ENCODE peak calls at places on chromosomes 13 and 19, in four cellular contexts. M is H1, R is adrenal gland, Z is aorta. Y is an unnamed sample.

GRCh38 chr13:95677564-95678386 is 836 bp downstream of the DNAJC3 start:
- DNase-seq in R (no peak), M (no peak), Z (no peak), Y (no peak)

GRCh38 chr19:18763674-18764590 is 27.2 kb downstream of the COMP start:
- DNase-seq in M (no peak), R (peak; percentile 93), Z (no peak), Y (no peak)

GRCh38 chr19:35107541-35107939 is 8.1 kb upstream of the FXYD3 start:
- DNase-seq in M (no peak), Z (no peak), R (no peak), Y (no peak)

GRCh38 chr13:25688524-25688923 is 316.8 kb downstream of the ATP8A2 start:
- DNase-seq in Z (no peak), M (no peak), R (no peak), Y (no peak)

GRCh38 chr19:14566712-14567077 is 5.2 kb downstream of the NDUFB7 start:
- DNase-seq in Z (no peak), M (no peak), R (no peak), Y (no peak)

GRCh38 chr13:42056146-42056545 is 7.7 kb downstream of the DGKH start:
- DNase-seq in R (no peak), M (no peak), Z (no peak), Y (no peak)

GRCh38 chr19:927044-927706 is 1.3 kb downstream of the ARID3A start:
- DNase-seq in R (peak; percentile 70), Z (peak; percentile 82), M (no peak), Y (no peak)

GRCh38 chr13:33639640-33640080 is 178.3 kb upstream of the RFC3 start:
- DNase-seq in M (no peak), R (no peak), Z (no peak), Y (no peak)

GRCh38 chr19:30428856-30429255 is 56.7 kb downstream of the ZNF536 start:
- DNase-seq in R (no peak), Z (no peak), M (peak; percentile 20), Y (no peak)

GRCh38 chr13:39886336-39886735 is 230.9 kb downstream of the COG6 start:
- DNase-seq in Z (no peak), M (no peak), R (no peak), Y (no peak)

GRCh38 chr19:29379257-29379986 is 146.4 kb upstream of the VSTM2B start:
- DNase-seq in R (no peak), Z (no peak), M (peak; percentile 26), Y (no peak)

GRCh38 chr13:48165063-48165462 is 67.9 kb upstream of the ITM2B start:
- DNase-seq in Z (no peak), R (no peak), M (no peak), Y (no peak)

GRCh38 chr19:55066107-55066709 is 3.3 kb upstream of the RDH13 start:
- DNase-seq in Z (no peak), M (no peak), R (no peak), Y (no peak)

GRCh38 chr19:7196721-7197168 is 97.5 kb downstream of the INSR start:
- DNase-seq in R (peak; percentile 81), M (no peak), Z (no peak), Y (no peak)

GRCh38 chr19:39671739-39672363 is 16.1 kb downstream of the LGALS16 start:
- DNase-seq in M (peak; percentile 50), Z (no peak), R (peak; percentile 22), Y (peak; percentile 55)

GRCh38 chr13:108944760-108945159 is 315.3 kb downstream of the MYO16 start:
- DNase-seq in R (no peak), Z (no peak), M (no peak), Y (no peak)

GRCh38 chr19:46927893-46928292 is 67.1 kb downstream of the ARHGAP35 start:
- DNase-seq in R (no peak), M (no peak), Z (no peak), Y (no peak)

GRCh38 chr19:46925548-46925950 is 64.8 kb downstream of the ARHGAP35 start:
- DNase-seq in R (no peak), M (no peak), Z (no peak), Y (no peak)

GRCh38 chr19:46928951-46929350 is 68.2 kb downstream of the ARHGAP35 start:
- DNase-seq in R (no peak), M (no peak), Z (no peak), Y (no peak)

GRCh38 chr19:46926201-46927071 is 65.6 kb downstream of the ARHGAP35 start:
- DNase-seq in Z (no peak), M (no peak), R (no peak), Y (no peak)

GRCh38 chr19:46927106-46927505 is 66.3 kb downstream of the ARHGAP35 start:
- DNase-seq in Z (no peak), R (no peak), M (no peak), Y (no peak)
- H3K27ac ChIP-seq in Z (peak overlapping the region; percentile 10), R (no peak overlapping the region), M (no peak overlapping the region), Y (no peak overlapping the region)

GRCh38 chr19:47448360-47448727 is 23.3 kb downstream of the SLC8A2 start:
- DNase-seq in M (no peak), R (no peak), Z (no peak), Y (no peak)

GRCh38 chr19:47445527-47445926 is 26.2 kb downstream of the SLC8A2 start:
- DNase-seq in M (no peak), R (no peak), Z (no peak), Y (no peak)

GRCh38 chr19:47446534-47447469 is 24.9 kb downstream of the SLC8A2 start:
- DNase-seq in R (peak; percentile 29), Z (no peak), M (peak; percentile 93), Y (no peak)

GRCh38 chr19:47445937-47446402 is 25.7 kb downstream of the SLC8A2 start:
- DNase-seq in M (peak; percentile 65), R (peak; percentile 47), Z (peak; percentile 65), Y (no peak)

GRCh38 chr19:47447470-47448359 is 24.0 kb downstream of the SLC8A2 start:
- DNase-seq in M (peak; percentile 100), R (peak; percentile 58), Z (no peak), Y (no peak)
- H3K27me3 ChIP-seq in M (peaks cover 8% of the 10 kb centered on the region), R (peaks cover 43% of the 10 kb centered on the region), Z (peaks cover 4% of the 10 kb centered on the region), Y (no peaks in the 10 kb centered on the region)

GRCh38 chr19:38639679-38640078 is 7.8 kb upstream of the ACTN4 start:
- DNase-seq in Z (no peak), M (no peak), R (no peak), Y (no peak)

GRCh38 chr19:38642176-38642575 is 5.3 kb upstream of the ACTN4 start:
- DNase-seq in Z (no peak), M (no peak), R (no peak), Y (no peak)

GRCh38 chr19:38638461-38638860 is 9.0 kb upstream of the ACTN4 start:
- DNase-seq in R (no peak), M (no peak), Z (no peak), Y (no peak)

GRCh38 chr19:38644719-38645118 is 2.7 kb upstream of the ACTN4 start:
- DNase-seq in R (no peak), Z (no peak), M (no peak), Y (no peak)

DNA sequence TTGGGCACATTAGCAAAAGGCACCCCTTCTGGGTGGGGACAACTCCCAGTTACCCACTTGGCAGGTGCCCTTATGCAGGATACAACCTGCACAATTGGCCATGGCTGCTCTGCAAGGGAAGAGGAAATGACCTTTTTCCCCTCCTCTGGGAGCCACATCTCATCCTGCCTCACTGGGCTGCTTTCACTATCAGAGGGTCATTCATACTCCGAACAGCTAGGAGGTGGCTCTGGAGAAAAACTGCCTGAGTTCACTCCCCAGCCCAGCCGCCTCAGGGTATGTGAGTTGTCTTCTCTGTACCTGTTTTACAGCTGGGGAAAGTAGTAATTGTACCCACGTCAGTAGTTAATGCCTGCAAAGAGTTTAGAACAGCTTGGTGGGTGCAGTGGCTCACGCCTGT is 7.1 kb upstream of the ACTN4 start:
- DNase-seq in M (no peak), R (no peak), Z (no peak), Y (no peak)
- H3K27ac ChIP-seq in M (no peak overlapping the region), R (no peak overlapping the region), Z (no peak overlapping the region), Y (no peak overlapping the region)

GRCh38 chr13:110302986-110303385 is 4.0 kb downstream of the COL4A1 start:
- DNase-seq in R (no peak), Z (no peak), M (no peak), Y (no peak)
- H3K27me3 ChIP-seq in R (peaks cover 4% of the 10 kb centered on the region), Z (no peaks in the 10 kb centered on the region), M (peaks cover 7% of the 10 kb centered on the region), Y (peaks cover 2% of the 10 kb centered on the region)

DNA sequence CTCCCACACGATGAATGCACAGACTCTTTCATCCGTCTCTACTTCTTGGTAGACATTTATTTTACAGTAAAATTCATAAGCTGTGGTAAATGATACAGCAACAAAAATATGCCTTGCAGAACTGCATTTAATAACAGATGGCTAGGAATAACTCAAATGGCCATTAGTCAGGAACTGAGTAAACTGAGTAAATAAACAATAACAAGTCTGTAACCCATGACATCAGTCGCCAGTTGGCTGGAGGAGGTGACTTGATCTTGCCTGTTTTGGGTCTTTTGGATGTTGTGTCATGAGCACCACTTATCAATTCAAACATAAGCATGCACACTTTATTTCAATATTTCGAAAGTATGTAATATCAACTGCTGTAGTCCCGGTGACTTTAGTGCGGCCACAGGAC is 632.6 kb upstream of the ARGLU1 start:
- DNase-seq in Z (no peak), R (no peak), M (no peak), Y (no peak)
- H3K27ac ChIP-seq in Z (no peak overlapping the region), R (no peak overlapping the region), M (no peak overlapping the region), Y (no peak overlapping the region)